ENCODE peak calls at places on chromosomes 2 and 18, in ten cellular contexts. One of them, this sample, is unnamed.

GRCh38 chr2:238868616-238869292 is 20.9 kb downstream of the TWIST2 start:
- DNase-seq in stimulated activated CD8-positive, alpha-beta memory T cell treated with anti-CD3 and anti-CD28 coated beads, Interleukin-15, amount 100 ng/mL, for 24 hours: no peak
- DNase-seq in activated CD4-positive, alpha-beta T cell treated with anti-CD3 and anti-CD28 coated beads, Interleukin-2, amount 50 U/mL, for 48 hours: no peak
- DNase-seq in PC-9: no peak
- DNase-seq in ELF-1: no peak
- DNase-seq in NCI-H1694 treated with DMSO at 0.1 percent for 48 hours: peak; percentile 40
- DNase-seq in stimulated activated CD4-positive, alpha-beta T cell treated with anti-CD3 and anti-CD28 coated beads, Interleukin-12 subunit alpha, Interleukin-12 subunit beta, amount 100 ng/mL, for 4 hours: no peak
- DNase-seq in AG09319: peak; percentile 87
- DNase-seq in sciatic nerve: peak; percentile 74
- DNase-seq in kidney epithelial cell: no peak
- DNase-seq in this sample: no peak

GRCh38 chr2:136206613-136207012 is 88.7 kb upstream of the CXCR4 start:
- DNase-seq in activated CD4-positive, alpha-beta T cell treated with anti-CD3 and anti-CD28 coated beads, Interleukin-2, amount 50 U/mL, for 48 hours: peak; percentile 64
- DNase-seq in AG09319: no peak
- DNase-seq in stimulated activated CD8-positive, alpha-beta memory T cell treated with anti-CD3 and anti-CD28 coated beads, Interleukin-15, amount 100 ng/mL, for 24 hours: no peak
- DNase-seq in NCI-H1694 treated with DMSO at 0.1 percent for 48 hours: peak; percentile 40
- DNase-seq in PC-9: no peak
- DNase-seq in ELF-1: no peak
- DNase-seq in kidney epithelial cell: no peak
- DNase-seq in stimulated activated CD4-positive, alpha-beta T cell treated with anti-CD3 and anti-CD28 coated beads, Interleukin-12 subunit alpha, Interleukin-12 subunit beta, amount 100 ng/mL, for 4 hours: no peak
- DNase-seq in sciatic nerve: no peak
- DNase-seq in this sample: no peak

GRCh38 chr2:42998721-42999120 is 206.3 kb upstream of the HAAO start:
- DNase-seq in stimulated activated CD8-positive, alpha-beta memory T cell treated with anti-CD3 and anti-CD28 coated beads, Interleukin-15, amount 100 ng/mL, for 24 hours: no peak
- DNase-seq in stimulated activated CD4-positive, alpha-beta T cell treated with anti-CD3 and anti-CD28 coated beads, Interleukin-12 subunit alpha, Interleukin-12 subunit beta, amount 100 ng/mL, for 4 hours: no peak
- DNase-seq in NCI-H1694 treated with DMSO at 0.1 percent for 48 hours: no peak
- DNase-seq in kidney epithelial cell: no peak
- DNase-seq in ELF-1: no peak
- DNase-seq in activated CD4-positive, alpha-beta T cell treated with anti-CD3 and anti-CD28 coated beads, Interleukin-2, amount 50 U/mL, for 48 hours: no peak
- DNase-seq in AG09319: no peak
- DNase-seq in PC-9: no peak
- DNase-seq in sciatic nerve: no peak
- DNase-seq in this sample: no peak

GRCh38 chr2:41764919-41765318 is 282.9 kb upstream of the PKDCC start:
- DNase-seq in stimulated activated CD4-positive, alpha-beta T cell treated with anti-CD3 and anti-CD28 coated beads, Interleukin-12 subunit alpha, Interleukin-12 subunit beta, amount 100 ng/mL, for 4 hours: no peak
- DNase-seq in kidney epithelial cell: no peak
- DNase-seq in sciatic nerve: no peak
- DNase-seq in activated CD4-positive, alpha-beta T cell treated with anti-CD3 and anti-CD28 coated beads, Interleukin-2, amount 50 U/mL, for 48 hours: no peak
- DNase-seq in ELF-1: no peak
- DNase-seq in PC-9: no peak
- DNase-seq in AG09319: no peak
- DNase-seq in NCI-H1694 treated with DMSO at 0.1 percent for 48 hours: no peak
- DNase-seq in stimulated activated CD8-positive, alpha-beta memory T cell treated with anti-CD3 and anti-CD28 coated beads, Interleukin-15, amount 100 ng/mL, for 24 hours: no peak
- DNase-seq in this sample: no peak

GRCh38 chr2:164717000-164717597 is 95.8 kb upstream of the GRB14 start:
- DNase-seq in NCI-H1694 treated with DMSO at 0.1 percent for 48 hours: peak; percentile 38
- DNase-seq in PC-9: no peak
- DNase-seq in AG09319: no peak
- DNase-seq in activated CD4-positive, alpha-beta T cell treated with anti-CD3 and anti-CD28 coated beads, Interleukin-2, amount 50 U/mL, for 48 hours: no peak
- DNase-seq in kidney epithelial cell: no peak
- DNase-seq in stimulated activated CD4-positive, alpha-beta T cell treated with anti-CD3 and anti-CD28 coated beads, Interleukin-12 subunit alpha, Interleukin-12 subunit beta, amount 100 ng/mL, for 4 hours: no peak
- DNase-seq in ELF-1: no peak
- DNase-seq in sciatic nerve: no peak
- DNase-seq in stimulated activated CD8-positive, alpha-beta memory T cell treated with anti-CD3 and anti-CD28 coated beads, Interleukin-15, amount 100 ng/mL, for 24 hours: no peak
- DNase-seq in this sample: peak; percentile 54

GRCh38 chr2:11356760-11357159 is 12.3 kb upstream of the ROCK2 start:
- DNase-seq in activated CD4-positive, alpha-beta T cell treated with anti-CD3 and anti-CD28 coated beads, Interleukin-2, amount 50 U/mL, for 48 hours: no peak
- DNase-seq in NCI-H1694 treated with DMSO at 0.1 percent for 48 hours: no peak
- DNase-seq in stimulated activated CD8-positive, alpha-beta memory T cell treated with anti-CD3 and anti-CD28 coated beads, Interleukin-15, amount 100 ng/mL, for 24 hours: no peak
- DNase-seq in stimulated activated CD4-positive, alpha-beta T cell treated with anti-CD3 and anti-CD28 coated beads, Interleukin-12 subunit alpha, Interleukin-12 subunit beta, amount 100 ng/mL, for 4 hours: no peak
- DNase-seq in ELF-1: no peak
- DNase-seq in kidney epithelial cell: no peak
- DNase-seq in AG09319: no peak
- DNase-seq in sciatic nerve: no peak
- DNase-seq in PC-9: no peak
- DNase-seq in this sample: peak; percentile 13

GRCh38 chr2:8306530-8307351 is 375.1 kb upstream of the ID2 start:
- DNase-seq in stimulated activated CD4-positive, alpha-beta T cell treated with anti-CD3 and anti-CD28 coated beads, Interleukin-12 subunit alpha, Interleukin-12 subunit beta, amount 100 ng/mL, for 4 hours: no peak
- DNase-seq in PC-9: no peak
- DNase-seq in stimulated activated CD8-positive, alpha-beta memory T cell treated with anti-CD3 and anti-CD28 coated beads, Interleukin-15, amount 100 ng/mL, for 24 hours: no peak
- DNase-seq in ELF-1: no peak
- DNase-seq in sciatic nerve: no peak
- DNase-seq in activated CD4-positive, alpha-beta T cell treated with anti-CD3 and anti-CD28 coated beads, Interleukin-2, amount 50 U/mL, for 48 hours: no peak
- DNase-seq in kidney epithelial cell: peak; percentile 37
- DNase-seq in NCI-H1694 treated with DMSO at 0.1 percent for 48 hours: no peak
- DNase-seq in AG09319: no peak
- DNase-seq in this sample: peak; percentile 37

GRCh38 chr18:22349966-22350365 is 67.7 kb downstream of the CTAGE1 start:
- DNase-seq in NCI-H1694 treated with DMSO at 0.1 percent for 48 hours: no peak
- DNase-seq in kidney epithelial cell: no peak
- DNase-seq in stimulated activated CD4-positive, alpha-beta T cell treated with anti-CD3 and anti-CD28 coated beads, Interleukin-12 subunit alpha, Interleukin-12 subunit beta, amount 100 ng/mL, for 4 hours: no peak
- DNase-seq in activated CD4-positive, alpha-beta T cell treated with anti-CD3 and anti-CD28 coated beads, Interleukin-2, amount 50 U/mL, for 48 hours: no peak
- DNase-seq in sciatic nerve: no peak
- DNase-seq in stimulated activated CD8-positive, alpha-beta memory T cell treated with anti-CD3 and anti-CD28 coated beads, Interleukin-15, amount 100 ng/mL, for 24 hours: no peak
- DNase-seq in PC-9: no peak
- DNase-seq in ELF-1: no peak
- DNase-seq in AG09319: no peak
- DNase-seq in this sample: no peak

GRCh38 chr2:107712857-107713256 is 113.8 kb upstream of the RGPD4 start:
- DNase-seq in activated CD4-positive, alpha-beta T cell treated with anti-CD3 and anti-CD28 coated beads, Interleukin-2, amount 50 U/mL, for 48 hours: no peak
- DNase-seq in NCI-H1694 treated with DMSO at 0.1 percent for 48 hours: no peak
- DNase-seq in ELF-1: no peak
- DNase-seq in PC-9: no peak
- DNase-seq in stimulated activated CD4-positive, alpha-beta T cell treated with anti-CD3 and anti-CD28 coated beads, Interleukin-12 subunit alpha, Interleukin-12 subunit beta, amount 100 ng/mL, for 4 hours: no peak
- DNase-seq in stimulated activated CD8-positive, alpha-beta memory T cell treated with anti-CD3 and anti-CD28 coated beads, Interleukin-15, amount 100 ng/mL, for 24 hours: no peak
- DNase-seq in sciatic nerve: no peak
- DNase-seq in AG09319: no peak
- DNase-seq in kidney epithelial cell: no peak
- DNase-seq in this sample: no peak

GRCh38 chr18:36503477-36503876 is 206.0 kb downstream of the FHOD3 start:
- DNase-seq in kidney epithelial cell: no peak
- DNase-seq in activated CD4-positive, alpha-beta T cell treated with anti-CD3 and anti-CD28 coated beads, Interleukin-2, amount 50 U/mL, for 48 hours: no peak
- DNase-seq in AG09319: no peak
- DNase-seq in sciatic nerve: no peak
- DNase-seq in stimulated activated CD4-positive, alpha-beta T cell treated with anti-CD3 and anti-CD28 coated beads, Interleukin-12 subunit alpha, Interleukin-12 subunit beta, amount 100 ng/mL, for 4 hours: no peak
- DNase-seq in ELF-1: no peak
- DNase-seq in NCI-H1694 treated with DMSO at 0.1 percent for 48 hours: no peak
- DNase-seq in stimulated activated CD8-positive, alpha-beta memory T cell treated with anti-CD3 and anti-CD28 coated beads, Interleukin-15, amount 100 ng/mL, for 24 hours: no peak
- DNase-seq in PC-9: no peak
- DNase-seq in this sample: no peak

GRCh38 chr2:236941106-236941505 is 144.6 kb upstream of the COPS8 start:
- DNase-seq in sciatic nerve: no peak
- DNase-seq in PC-9: no peak
- DNase-seq in stimulated activated CD8-positive, alpha-beta memory T cell treated with anti-CD3 and anti-CD28 coated beads, Interleukin-15, amount 100 ng/mL, for 24 hours: no peak
- DNase-seq in NCI-H1694 treated with DMSO at 0.1 percent for 48 hours: no peak
- DNase-seq in activated CD4-positive, alpha-beta T cell treated with anti-CD3 and anti-CD28 coated beads, Interleukin-2, amount 50 U/mL, for 48 hours: no peak
- DNase-seq in ELF-1: peak; percentile 51
- DNase-seq in stimulated activated CD4-positive, alpha-beta T cell treated with anti-CD3 and anti-CD28 coated beads, Interleukin-12 subunit alpha, Interleukin-12 subunit beta, amount 100 ng/mL, for 4 hours: no peak
- DNase-seq in AG09319: no peak
- DNase-seq in kidney epithelial cell: no peak
- DNase-seq in this sample: no peak

GRCh38 chr2:75276093-75277055 is 77.1 kb upstream of the TACR1 start:
- DNase-seq in stimulated activated CD4-positive, alpha-beta T cell treated with anti-CD3 and anti-CD28 coated beads, Interleukin-12 subunit alpha, Interleukin-12 subunit beta, amount 100 ng/mL, for 4 hours: no peak
- DNase-seq in sciatic nerve: no peak
- DNase-seq in PC-9: no peak
- DNase-seq in activated CD4-positive, alpha-beta T cell treated with anti-CD3 and anti-CD28 coated beads, Interleukin-2, amount 50 U/mL, for 48 hours: no peak
- DNase-seq in NCI-H1694 treated with DMSO at 0.1 percent for 48 hours: no peak
- DNase-seq in kidney epithelial cell: peak; percentile 5
- DNase-seq in AG09319: no peak
- DNase-seq in ELF-1: peak; percentile 9
- DNase-seq in stimulated activated CD8-positive, alpha-beta memory T cell treated with anti-CD3 and anti-CD28 coated beads, Interleukin-15, amount 100 ng/mL, for 24 hours: no peak
- DNase-seq in this sample: no peak

GRCh38 chr18:22175326-22175725 is 5.9 kb downstream of the GATA6 start:
- DNase-seq in stimulated activated CD4-positive, alpha-beta T cell treated with anti-CD3 and anti-CD28 coated beads, Interleukin-12 subunit alpha, Interleukin-12 subunit beta, amount 100 ng/mL, for 4 hours: no peak
- DNase-seq in PC-9: no peak
- DNase-seq in activated CD4-positive, alpha-beta T cell treated with anti-CD3 and anti-CD28 coated beads, Interleukin-2, amount 50 U/mL, for 48 hours: no peak
- DNase-seq in stimulated activated CD8-positive, alpha-beta memory T cell treated with anti-CD3 and anti-CD28 coated beads, Interleukin-15, amount 100 ng/mL, for 24 hours: no peak
- DNase-seq in NCI-H1694 treated with DMSO at 0.1 percent for 48 hours: no peak
- DNase-seq in ELF-1: no peak
- DNase-seq in sciatic nerve: no peak
- DNase-seq in kidney epithelial cell: no peak
- DNase-seq in AG09319: no peak
- DNase-seq in this sample: peak; percentile 60

This sample was measured in HT-29.